ENCODE peak calls at places on chromosome 2, in seven cellular contexts. U is endodermal cell; I is CD8-positive, alpha-beta T cell; W is uterus; V is hepatocyte; Q is Karpas-422; O is astrocyte. Y is an unnamed sample.

GRCh38 chr2:54801422-54801821 is 78.0 kb downstream of the EML6 start:
- DNase-seq in U (no peak), I (no peak), W (no peak), V (no peak), Q (no peak), O (no peak), Y (no peak)

GRCh38 chr2:8754056-8754790 is 72.4 kb downstream of the ID2 start:
- DNase-seq in U (no peak), I (no peak), W (no peak), V (no peak), Q (no peak), O (peak; percentile 65), Y (no peak)

GRCh38 chr2:38666578-38666926 is 638 bp downstream of the GALM start:
- DNase-seq in U (no peak), I (no peak), W (no peak), V (peak; percentile 74), Q (peak; percentile 68), O (no peak), Y (peak; percentile 73)

GRCh38 chr2:127365211-127365643 is 22.5 kb downstream of the MAP3K2 start:
- DNase-seq in U (peak; percentile 48), I (no peak), W (no peak), V (no peak), Q (no peak), O (no peak), Y (no peak)

GRCh38 chr2:118923371-118923770 is 18.6 kb upstream of the MARCO start:
- DNase-seq in U (no peak), I (no peak), W (no peak), V (no peak), Q (no peak), O (no peak), Y (peak; percentile 87)

GRCh38 chr2:73593676-73594075 is 48.5 kb downstream of the NAT8 start:
- DNase-seq in U (no peak), I (no peak), W (no peak), V (no peak), Q (no peak), O (peak; percentile 14), Y (no peak)

GRCh38 chr2:172106128-172106961 is 3.6 kb upstream of the DLX2 start:
- DNase-seq in U (peak; percentile 90), I (no peak), W (no peak), V (peak; percentile 48), Q (peak; percentile 81), O (no peak), Y (no peak)

GRCh38 chr2:20172273-20173052 is 52.5 kb downstream of the SDC1 start:
- DNase-seq in U (peak; percentile 69), I (no peak), W (no peak), V (no peak), Q (no peak), O (no peak), Y (no peak)

GRCh38 chr2:129366263-129366662 is 613.2 kb upstream of the RAB6C start:
- DNase-seq in U (no peak), I (no peak), W (no peak), V (no peak), Q (no peak), O (no peak), Y (no peak)

GRCh38 chr2:96145028-96145939 is at the start of gene DUSP2:
- DNase-seq in U (peak; percentile 84), I (peak; percentile 84), W (peak; percentile 50), V (peak; percentile 77), Q (peak; percentile 96), O (peak; percentile 59), Y (peak; percentile 84)
- H3K4me1 ChIP-seq in U (no peaks in the 10 kb centered on the region), I (peaks cover 61% of the 10 kb centered on the region), W (no peaks in the 10 kb centered on the region), V (peaks cover 19% of the 10 kb centered on the region), Q (peaks cover 60% of the 10 kb centered on the region), O (peaks cover 43% of the 10 kb centered on the region), Y (peaks cover 14% of the 10 kb centered on the region)

GRCh38 chr2:24009367-24009679 is 562 bp upstream of the MFSD2B start:
- DNase-seq in U (no peak), I (no peak), W (no peak), V (no peak), Q (no peak), O (no peak), Y (no peak)

GRCh38 chr2:24009680-24010476 is at the start of gene MFSD2B:
- DNase-seq in U (peak; percentile 62), I (no peak), W (no peak), V (no peak), Q (no peak), O (peak; percentile 5), Y (peak; percentile 35)

GRCh38 chr2:24008672-24009366 is 1.1 kb upstream of the MFSD2B start:
- DNase-seq in U (no peak), I (no peak), W (no peak), V (no peak), Q (no peak), O (no peak), Y (no peak)

GRCh38 chr2:24011278-24012104 is 1.6 kb downstream of the MFSD2B start:
- DNase-seq in U (no peak), I (no peak), W (no peak), V (no peak), Q (no peak), O (no peak), Y (no peak)

GRCh38 chr2:24010477-24011277 is 792 bp downstream of the MFSD2B start:
- DNase-seq in U (peak; percentile 75), I (no peak), W (no peak), V (no peak), Q (no peak), O (no peak), Y (no peak)
- H3K4me3 ChIP-seq in U (peak overlapping the region; percentile 71), I (no peak overlapping the region), W (no peak overlapping the region), V (no peak overlapping the region), Q (no peak overlapping the region), O (peak overlapping the region; percentile 51), Y (no peak overlapping the region)

GRCh38 chr2:160397530-160397865 is 96.1 kb downstream of the RBMS1 start:
- DNase-seq in U (no peak), I (no peak), W (no peak), V (no peak), Q (peak; percentile 33), O (peak; percentile 61), Y (no peak)
- H3K4me1 ChIP-seq in U (peaks cover 10% of the 10 kb centered on the region), I (peaks cover 85% of the 10 kb centered on the region), W (peaks cover 9% of the 10 kb centered on the region), V (peaks cover 29% of the 10 kb centered on the region), Q (peaks cover 13% of the 10 kb centered on the region), O (peaks cover 24% of the 10 kb centered on the region), Y (peaks cover 44% of the 10 kb centered on the region)

GRCh38 chr2:33372940-33373553 is 103.4 kb upstream of the RASGRP3 start:
- DNase-seq in U (peak; percentile 57), I (no peak), W (peak; percentile 37), V (peak; percentile 58), Q (peak; percentile 79), O (peak; percentile 19), Y (no peak)
- H3K4me3 ChIP-seq in U (no peak overlapping the region), I (no peak overlapping the region), W (no peak overlapping the region), V (no peak overlapping the region), Q (no peak overlapping the region), O (no peak overlapping the region), Y (no peak overlapping the region)

GRCh38 chr2:71749671-71750101 is 296.3 kb downstream of the DYSF start:
- DNase-seq in U (no peak), I (no peak), W (no peak), V (no peak), Q (no peak), O (peak; percentile 80), Y (no peak)
- H3K4me1 ChIP-seq in U (no peaks in the 10 kb centered on the region), I (no peaks in the 10 kb centered on the region), W (no peaks in the 10 kb centered on the region), V (peaks cover 16% of the 10 kb centered on the region), Q (no peaks in the 10 kb centered on the region), O (peaks cover 20% of the 10 kb centered on the region), Y (peaks cover 19% of the 10 kb centered on the region)

GRCh38 chr2:98732430-98733051 is 1.6 kb upstream of the MGAT4A start:
- DNase-seq in U (no peak), I (no peak), W (no peak), V (no peak), Q (no peak), O (no peak), Y (no peak)

GRCh38 chr2:98731709-98732349 is 897 bp upstream of the MGAT4A start:
- DNase-seq in U (no peak), I (no peak), W (no peak), V (no peak), Q (no peak), O (no peak), Y (peak; percentile 24)

GRCh38 chr2:98734823-98735260 is 3.9 kb upstream of the MGAT4A start:
- DNase-seq in U (no peak), I (no peak), W (no peak), V (no peak), Q (no peak), O (no peak), Y (peak; percentile 50)

GRCh38 chr2:98736464-98736889 is 5.5 kb upstream of the MGAT4A start:
- DNase-seq in U (no peak), I (no peak), W (no peak), V (no peak), Q (no peak), O (no peak), Y (no peak)

DNA sequence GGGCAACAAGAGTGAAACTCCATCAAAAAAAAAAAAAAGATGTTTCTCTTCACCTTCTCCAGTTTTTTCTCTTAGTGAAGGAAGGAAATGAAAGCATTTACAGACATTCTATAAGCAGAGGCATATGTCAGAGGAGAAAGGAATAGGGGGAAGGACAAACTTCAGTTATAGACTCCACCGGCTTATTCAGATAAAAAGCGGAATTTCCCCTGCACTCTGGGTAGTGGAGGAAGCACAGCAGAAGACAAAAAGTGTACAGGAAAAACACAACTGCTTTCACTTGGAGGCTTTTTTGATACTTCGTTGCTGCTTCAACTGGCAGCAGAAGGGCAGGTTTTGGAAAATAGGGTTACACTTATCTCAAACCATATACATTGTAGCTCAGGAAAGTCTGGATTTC is 3.2 kb upstream of the MGAT4A start:
- DNase-seq in U (no peak), I (no peak), W (no peak), V (no peak), Q (no peak), O (no peak), Y (no peak)
- H3K4me3 ChIP-seq in U (no peak overlapping the region), I (peak overlapping the region; percentile 0), W (no peak overlapping the region), V (no peak overlapping the region), Q (no peak overlapping the region), O (no peak overlapping the region), Y (no peak overlapping the region)

GRCh38 chr2:234977228-234977679 is 25.4 kb downstream of the SH3BP4 start:
- DNase-seq in U (no peak), I (no peak), W (no peak), V (no peak), Q (no peak), O (no peak), Y (no peak)
- H3K4me1 ChIP-seq in U (peaks cover 17% of the 10 kb centered on the region), I (no peaks in the 10 kb centered on the region), W (peaks cover 9% of the 10 kb centered on the region), V (peaks cover 30% of the 10 kb centered on the region), Q (no peaks in the 10 kb centered on the region), O (peaks cover 68% of the 10 kb centered on the region), Y (peaks cover 22% of the 10 kb centered on the region)